ENCODE peak calls at places on chromosomes 16 and 17, in five cellular contexts. D is heart left ventricle, B is GM23338, R is OCI-LY7, O is progenitor cell of endocrine pancreas. U is an unnamed sample.

GRCh38 chr17:76675648-76676047 is 32.1 kb upstream of the ST6GALNAC1 start:
- DNase-seq in D (no peak), B (no peak), R (no peak), O (no peak), U (no peak)

GRCh38 chr16:71673190-71673956 is 47.4 kb downstream of the MARVELD3 start:
- DNase-seq in D (no peak), B (no peak), R (no peak), O (no peak), U (no peak)

GRCh38 chr17:50048146-50048720 is 7.7 kb upstream of the ITGA3 start:
- DNase-seq in D (no peak), B (no peak), R (no peak), O (no peak), U (no peak)

GRCh38 chr16:72247821-72248253 is 75.9 kb upstream of the PMFBP1 start:
- DNase-seq in D (no peak), B (no peak), R (no peak), O (no peak), U (no peak)

GRCh38 chr17:39400547-39401411 is 647 bp downstream of the FBXL20 start:
- DNase-seq in D (no peak), B (peak), R (no peak), O (peak), U (peak)

GRCh38 chr17:78416791-78417530 is 38.5 kb downstream of the PGS1 start:
- DNase-seq in D (peak), B (no peak), R (no peak), O (no peak), U (no peak)

GRCh38 chr17:57544381-57544780 is 200.7 kb downstream of the CCDC182 start:
- DNase-seq in D (no peak), B (no peak), R (no peak), O (no peak), U (no peak)

GRCh38 chr17:35089846-35090193 is 26.3 kb upstream of the RFFL start:
- DNase-seq in D (no peak), B (peak), R (no peak), O (no peak), U (no peak)

GRCh38 chr17:30571921-30572320 is 94.7 kb downstream of the GOSR1 start:
- DNase-seq in D (no peak), B (no peak), R (no peak), O (no peak), U (no peak)

GRCh38 chr17:6274310-6274709 is 160.6 kb downstream of the AIPL1 start:
- DNase-seq in D (no peak), B (no peak), R (no peak), O (no peak), U (no peak)

GRCh38 chr17:38751803-38752118 is 780 bp upstream of the PSMB3 start:
- DNase-seq in D (peak), B (peak), R (peak), O (peak), U (peak)

GRCh38 chr17:63405741-63406261 is 40.3 kb downstream of the CYB561 start:
- DNase-seq in D (no peak), B (peak), R (peak), O (no peak), U (no peak)

GRCh38 chr17:16945141-16945493 is 26.8 kb downstream of the TNFRSF13B start:
- DNase-seq in D (no peak), B (no peak), R (no peak), O (no peak), U (no peak)

GRCh38 chr17:1532836-1533602 is 16.6 kb upstream of the INPP5K start:
- DNase-seq in D (no peak), B (peak), R (peak), O (no peak), U (no peak)
- TF ChIP-seq CTCF in D (peak), B (peak), R (peak), O (peak), U (no peak)

GRCh38 chr16:1286492-1287094 is 22.8 kb upstream of the UBE2I start:
- DNase-seq in D (no peak), B (no peak), R (no peak), O (no peak), U (no peak)

GRCh38 chr16:1287982-1288670 is 21.3 kb upstream of the UBE2I start:
- DNase-seq in D (no peak), B (no peak), R (no peak), O (no peak), U (no peak)

GRCh38 chr16:1283296-1283695 is 26.1 kb upstream of the UBE2I start:
- DNase-seq in D (no peak), B (no peak), R (no peak), O (no peak), U (no peak)

GRCh38 chr16:1283996-1284592 is 25.3 kb upstream of the UBE2I start:
- DNase-seq in D (no peak), B (no peak), R (no peak), O (no peak), U (no peak)

GRCh38 chr16:1285669-1286491 is 23.6 kb upstream of the UBE2I start:
- DNase-seq in D (no peak), B (peak), R (no peak), O (no peak), U (no peak)
- TF ChIP-seq CTCF in D (no peak), B (peak), R (no peak), O (peak), U (no peak)

GRCh38 chr16:30533146-30533522 is 1.5 kb downstream of the ZNF747 start:
- DNase-seq in D (no peak), B (no peak), R (no peak), O (no peak), U (no peak)
- TF ChIP-seq CTCF in D (no peak), B (no peak), R (no peak), O (no peak), U (no peak)

GRCh38 chr16:89288966-89289365 is 71.5 kb downstream of the ZNF778 start:
- DNase-seq in D (no peak), B (no peak), R (no peak), O (no peak), U (no peak)
- TF ChIP-seq CTCF in D (no peak), B (no peak), R (no peak), O (no peak), U (no peak)

GRCh38 chr16:24070851-24071250 is 185.3 kb upstream of the CACNG3 start:
- DNase-seq in D (no peak), B (peak), R (peak), O (peak), U (no peak)
- TF ChIP-seq CTCF in D (peak), B (peak), R (peak), O (peak), U (no peak)

DNA sequence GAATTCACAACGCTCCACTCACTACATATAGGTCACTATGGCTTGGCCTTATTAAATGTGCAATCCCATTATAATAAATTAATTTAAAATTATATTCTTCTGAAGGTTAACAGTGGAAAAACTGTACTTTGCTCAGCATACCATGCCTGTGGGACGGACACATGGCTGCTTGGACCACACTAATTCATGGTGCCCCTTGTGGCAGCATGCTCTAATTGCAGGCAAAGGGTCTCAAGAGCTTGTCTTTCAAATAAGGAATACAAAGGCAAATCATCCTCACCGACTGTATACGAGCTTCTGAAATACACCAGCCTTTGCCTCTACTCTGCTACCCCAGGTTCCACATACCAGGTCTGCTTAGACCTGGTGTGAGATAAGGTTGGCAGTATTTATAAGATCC is 11.7 kb downstream of the SMPD3 start:
- DNase-seq in D (no peak), B (peak), R (peak), O (no peak), U (no peak)
- TF ChIP-seq CTCF in D (no peak), B (peak), R (peak), O (peak), U (no peak)